ENCODE peak calls at places on chromosomes 6 and 20, in six cellular contexts. S is right atrium auricular region, B is psoas muscle, W is GM23338, Y is AG04450, H is uterus. G is an unnamed sample. For H3K27me3, the result is how much of the 10 kb centered on the place peaks cover.

GRCh38 chr6:40098774-40099173 is 164.5 kb upstream of the MOCS1 start:
- DNase-seq in Y (no peak), H (no peak), B (no peak), S (no peak), W (no peak), G (no peak)

GRCh38 chr6:30882764-30883475 is 1.4 kb upstream of the DDR1 start:
- DNase-seq in Y (no peak), B (no peak), W (peak), S (peak), H (peak), G (no peak)

GRCh38 chr6:11921017-11921438 is 91.1 kb upstream of the HIVEP1 start:
- DNase-seq in W (no peak), B (peak), S (peak), Y (peak), H (peak), G (peak)

GRCh38 chr6:153727910-153728309 is 311.1 kb upstream of the OPRM1 start:
- DNase-seq in H (no peak), B (no peak), Y (no peak), W (no peak), S (no peak), G (peak)

GRCh38 chr6:46563924-46564323 is 72.7 kb upstream of the RCAN2 start:
- DNase-seq in W (no peak), Y (no peak), H (no peak), B (no peak), S (no peak), G (no peak)

GRCh38 chr6:65501045-65501444 is 206.0 kb downstream of the EYS start:
- DNase-seq in H (no peak), Y (no peak), S (no peak), W (no peak), B (no peak), G (no peak)

GRCh38 chr20:41200446-41201202 is 63.3 kb downstream of the PLCG1 start:
- DNase-seq in S (no peak), W (no peak), B (no peak), H (no peak), Y (no peak), G (no peak)

GRCh38 chr20:35953411-35954199 is 697 bp downstream of the SCAND1 start:
- DNase-seq in B (peak), H (no peak), W (peak), S (peak), Y (no peak), G (no peak)

GRCh38 chr20:52035498-52035897 is 156.1 kb downstream of the ZFP64 start:
- DNase-seq in S (no peak), H (no peak), W (no peak), B (no peak), Y (no peak), G (no peak)

GRCh38 chr6:163728442-163729126 is 314.1 kb downstream of the QKI start:
- DNase-seq in B (no peak), S (no peak), Y (no peak), H (no peak), W (no peak), G (no peak)

GRCh38 chr20:56778765-56779195 is 149.7 kb downstream of the TFAP2C start:
- DNase-seq in Y (no peak), B (no peak), S (no peak), H (no peak), W (peak), G (no peak)

GRCh38 chr6:345747-346388 is 45.7 kb upstream of the IRF4 start:
- DNase-seq in H (no peak), Y (no peak), S (no peak), B (no peak), W (no peak), G (no peak)

GRCh38 chr20:44432618-44433577 is 42.8 kb upstream of the TTPAL start:
- DNase-seq in H (no peak), W (no peak), Y (no peak), S (no peak), B (no peak), G (no peak)

DNA sequence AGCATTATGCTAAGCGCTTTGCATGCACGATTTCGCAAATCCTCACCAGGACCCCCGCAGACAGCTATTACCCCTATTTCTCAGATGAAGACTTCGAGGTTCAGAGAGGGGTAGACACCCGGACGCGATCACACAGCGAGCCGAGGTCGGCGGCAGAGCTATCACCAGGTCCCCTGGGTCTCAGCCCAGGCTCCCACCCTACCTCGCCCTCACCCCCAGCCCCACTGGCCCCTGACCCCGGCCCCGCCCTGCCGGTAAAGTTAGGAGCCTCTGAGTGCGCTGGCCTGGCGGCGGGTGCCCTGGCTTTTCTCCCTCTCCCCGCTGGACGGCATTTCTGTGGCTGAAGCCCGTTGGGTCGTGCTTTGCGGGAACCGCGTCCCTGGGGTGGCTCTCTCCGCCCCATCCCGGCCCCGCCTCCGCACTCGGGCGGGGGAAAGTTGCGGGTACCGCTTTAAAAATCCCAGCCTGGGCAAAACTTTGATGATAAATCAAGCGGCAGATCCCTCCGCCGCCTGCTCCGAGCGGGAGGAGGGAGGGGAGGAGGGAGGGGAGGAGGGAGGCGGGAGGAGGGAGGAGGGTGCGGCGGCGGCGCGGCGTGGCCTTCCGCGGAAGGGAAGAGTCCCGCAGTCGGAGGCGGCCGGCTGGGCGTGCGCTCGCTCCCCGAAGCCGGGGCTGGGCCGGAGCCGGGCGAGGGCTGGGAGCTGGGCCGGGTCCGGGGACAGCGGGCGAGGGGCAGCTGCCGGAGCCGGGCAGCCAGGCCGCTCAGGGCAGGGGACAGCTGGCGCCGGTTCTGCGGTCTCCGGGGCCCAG is at the start of gene VSTM2L:
- DNase-seq in B (no peak), Y (peak), H (peak), W (peak), S (no peak), G (no peak)
- TF ChIP-seq CTCF in B (no peak), Y (no peak), H (no peak), W (no peak), S (peak), G (no peak)

GRCh38 chr6:136548582-136549330 is 1.5 kb downstream of the MAP7 start:
- DNase-seq in H (no peak), B (no peak), W (no peak), Y (no peak), S (no peak), G (no peak)
- H3K4me3 ChIP-seq in H (no peak), B (no peak), W (peak), Y (no peak), S (no peak), G (no peak)

GRCh38 chr6:28757429-28758045 is 166.2 kb downstream of the TRIM27 start:
- DNase-seq in B (no peak), Y (no peak), S (no peak), W (peak), H (no peak), G (no peak)

GRCh38 chr6:28758818-28759235 is 165.0 kb downstream of the TRIM27 start:
- DNase-seq in H (no peak), S (no peak), B (no peak), Y (no peak), W (no peak), G (no peak)

GRCh38 chr6:28756555-28756918 is 167.2 kb downstream of the TRIM27 start:
- DNase-seq in H (no peak), W (no peak), Y (no peak), B (no peak), S (no peak), G (no peak)

GRCh38 chr6:28764014-28764723 is 159.6 kb downstream of the TRIM27 start:
- DNase-seq in S (no peak), B (no peak), H (no peak), Y (no peak), W (no peak), G (no peak)

DNA sequence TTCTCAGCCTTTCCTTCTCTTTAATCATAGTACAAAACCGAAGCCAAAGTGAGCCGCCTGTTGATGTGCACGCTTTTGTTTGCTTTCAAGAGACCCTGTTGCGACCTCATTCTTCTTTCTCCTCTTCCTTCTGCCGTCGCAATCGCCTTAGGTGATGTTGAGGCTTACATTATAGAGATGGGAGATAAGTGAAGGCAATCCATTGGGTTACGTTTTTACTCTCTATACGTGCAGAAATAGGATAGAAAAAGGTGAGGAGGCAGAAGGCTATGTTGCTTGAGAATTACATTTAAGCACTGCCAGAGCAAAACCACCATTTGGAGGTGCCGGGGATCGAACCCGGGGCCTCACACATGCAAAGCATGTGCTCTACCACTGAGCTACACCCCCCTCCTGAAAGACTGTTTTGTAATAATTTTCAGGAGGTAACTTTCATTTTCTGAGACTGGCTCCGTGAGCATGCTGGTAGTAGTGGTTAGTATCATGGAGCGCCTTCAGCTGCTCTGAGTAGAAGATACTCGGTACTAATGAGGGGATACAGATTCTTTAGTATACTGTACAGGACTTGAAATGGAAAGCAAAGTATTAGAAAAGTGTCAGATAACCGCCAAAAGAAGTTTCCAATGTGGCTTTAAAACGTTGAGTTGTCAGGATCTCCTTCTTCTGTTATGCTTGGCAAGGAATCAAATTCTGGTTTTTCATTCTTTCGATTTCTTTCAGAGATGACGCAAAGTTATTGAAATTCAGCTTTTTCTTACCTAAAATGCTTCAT is 165.6 kb downstream of the TRIM27 start:
- DNase-seq in S (no peak), Y (no peak), H (no peak), W (peak), B (no peak), G (no peak)
- H3K27me3 ChIP-seq in S (under half), Y (under half), H (under half), W (half or more), B (under half), G (under half)

GRCh38 chr6:81105998-81106397 is 646.5 kb downstream of the TENT5A start:
- DNase-seq in S (no peak), B (no peak), H (no peak), Y (no peak), W (no peak), G (no peak)
- TF ChIP-seq CTCF in S (no peak), B (no peak), H (no peak), Y (no peak), W (peak), G (peak)

GRCh38 chr6:137283940-137284910 is 65.0 kb upstream of the IFNGR1 start:
- DNase-seq in W (no peak), S (no peak), Y (no peak), B (no peak), H (no peak), G (no peak)
- H3K4me3 ChIP-seq in W (no peak), S (no peak), Y (no peak), B (no peak), H (no peak), G (no peak)

GRCh38 chr6:75484535-75484934 is 9.1 kb downstream of the FILIP1 start:
- DNase-seq in B (no peak), H (no peak), W (no peak), S (no peak), Y (no peak), G (no peak)

GRCh38 chr6:75480425-75480824 is 13.2 kb downstream of the FILIP1 start:
- DNase-seq in H (no peak), S (no peak), Y (no peak), B (no peak), W (no peak), G (peak)

GRCh38 chr6:75481394-75481793 is 12.2 kb downstream of the FILIP1 start:
- DNase-seq in B (no peak), H (no peak), W (no peak), S (no peak), Y (peak), G (no peak)

GRCh38 chr6:75481936-75482593 is 11.5 kb downstream of the FILIP1 start:
- DNase-seq in S (no peak), H (peak), W (no peak), B (no peak), Y (peak), G (no peak)

GRCh38 chr6:75483136-75483952 is 10.3 kb downstream of the FILIP1 start:
- DNase-seq in S (no peak), W (no peak), B (no peak), Y (no peak), H (no peak), G (no peak)
- H3K27me3 ChIP-seq in S (under half), W (under half), B (under half), Y (under half), H (under half), G (under half)

DNA sequence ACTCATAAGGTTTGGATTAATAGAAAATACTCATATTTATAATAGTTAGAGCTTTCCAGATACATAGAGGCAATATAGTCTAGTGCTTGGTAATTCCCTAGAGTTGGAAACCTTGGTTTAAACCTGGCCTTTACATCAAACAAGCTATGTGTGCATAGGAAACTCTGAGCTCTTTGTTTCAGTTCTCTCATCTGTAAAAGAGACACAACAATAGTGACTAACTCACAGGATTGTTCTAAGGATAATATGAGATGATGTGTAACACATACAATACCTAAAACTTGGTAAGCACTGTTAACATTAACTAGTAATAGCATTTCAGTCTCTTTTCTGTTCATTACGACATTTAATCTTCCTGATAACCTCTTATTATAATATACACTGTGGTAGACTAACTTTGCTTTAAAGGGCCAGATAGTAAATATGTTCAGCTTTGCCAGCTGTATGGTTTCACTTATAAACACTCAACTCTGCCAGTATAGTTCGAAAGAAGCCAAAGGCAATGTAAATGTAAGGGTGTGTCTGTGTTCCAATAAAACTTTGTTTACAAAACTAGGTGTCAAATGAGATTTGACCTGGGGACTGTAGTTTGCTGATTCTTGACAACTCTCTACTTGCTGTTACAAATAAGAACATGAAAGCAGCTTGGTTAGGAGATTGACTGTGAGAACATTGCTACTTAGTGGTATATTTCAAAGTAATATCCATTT is 370.6 kb upstream of the FLRT3 start:
- DNase-seq in B (no peak), W (no peak), H (no peak), S (no peak), Y (no peak), G (no peak)
- TF ChIP-seq CTCF in B (no peak), W (no peak), H (no peak), S (no peak), Y (no peak), G (no peak)

DNA sequence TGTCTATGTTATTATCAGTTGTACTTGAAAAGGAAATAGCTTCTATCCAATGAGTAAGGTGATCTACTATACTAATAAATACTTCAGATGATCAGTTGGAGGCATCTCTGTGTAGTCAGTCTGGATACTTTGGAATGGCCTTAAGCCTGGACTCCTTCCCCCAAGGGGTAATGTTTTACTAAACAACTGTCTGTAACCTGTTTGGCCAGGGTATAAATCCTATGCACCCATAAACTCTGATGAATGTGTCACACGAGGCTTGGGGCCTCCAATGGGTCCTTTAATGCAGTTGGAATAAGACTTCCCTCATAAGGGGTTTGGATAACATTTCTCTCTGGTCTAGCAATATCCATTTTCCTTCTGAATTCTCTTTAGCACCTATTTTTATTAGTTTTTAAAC is 19.5 kb upstream of the SLC52A3 start:
- DNase-seq in B (no peak), W (no peak), H (no peak), Y (no peak), S (no peak), G (no peak)
- H3K4me3 ChIP-seq in B (no peak), W (no peak), H (no peak), Y (no peak), S (no peak), G (no peak)

G was measured in BJ.